ENCODE peak calls at places on chromosomes 5 and 9, in four cellular contexts. B, E, D and I are unnamed samples.

GRCh38 chr9:84940294-84940693 is 270.8 kb downstream of the NTRK2 start:
- DNase-seq in D (no peak), B (no peak), E (no peak), I (no peak)

GRCh38 chr9:71904076-71904475 is 6.9 kb downstream of the ABHD17B start:
- DNase-seq in D (no peak), B (no peak), E (no peak), I (no peak)

GRCh38 chr9:32423371-32423770 is 38.9 kb downstream of the ACO1 start:
- DNase-seq in D (no peak), E (no peak), B (no peak), I (no peak)

GRCh38 chr5:173474881-173475287 is 141.6 kb downstream of the BOD1 start:
- DNase-seq in B (no peak), E (no peak), D (no peak), I (no peak)

GRCh38 chr9:97321681-97322080 is 14.2 kb downstream of the CCDC180 start:
- DNase-seq in B (no peak), E (no peak), D (no peak), I (no peak)

GRCh38 chr9:77188242-77188641 is 10.9 kb downstream of the VPS13A start:
- DNase-seq in D (no peak), B (no peak), E (no peak), I (no peak)

GRCh38 chr9:70418822-70419545 is 4.5 kb upstream of the KLF9 start:
- DNase-seq in B (peak), E (peak), D (peak), I (peak)

GRCh38 chr9:127567898-127568617 is 44.0 kb upstream of the STXBP1 start:
- DNase-seq in E (no peak), D (peak), B (no peak), I (peak)

GRCh38 chr5:65395526-65396155 is 86.1 kb downstream of the ADAMTS6 start:
- DNase-seq in B (no peak), E (no peak), D (no peak), I (no peak)

GRCh38 chr5:56026863-56027300 is 32.1 kb upstream of the IL6ST start:
- DNase-seq in E (peak), D (no peak), B (no peak), I (no peak)

GRCh38 chr5:89457411-89458329 is 574.7 kb upstream of the MEF2C start:
- DNase-seq in B (peak), E (peak), D (no peak), I (no peak)

GRCh38 chr9:89591291-89592200 is 13.3 kb upstream of the GADD45G start:
- DNase-seq in B (no peak), E (no peak), D (no peak), I (no peak)

GRCh38 chr9:74413876-74414275 is 83.3 kb upstream of the RORB start:
- DNase-seq in B (no peak), E (no peak), D (no peak), I (no peak)

DNA sequence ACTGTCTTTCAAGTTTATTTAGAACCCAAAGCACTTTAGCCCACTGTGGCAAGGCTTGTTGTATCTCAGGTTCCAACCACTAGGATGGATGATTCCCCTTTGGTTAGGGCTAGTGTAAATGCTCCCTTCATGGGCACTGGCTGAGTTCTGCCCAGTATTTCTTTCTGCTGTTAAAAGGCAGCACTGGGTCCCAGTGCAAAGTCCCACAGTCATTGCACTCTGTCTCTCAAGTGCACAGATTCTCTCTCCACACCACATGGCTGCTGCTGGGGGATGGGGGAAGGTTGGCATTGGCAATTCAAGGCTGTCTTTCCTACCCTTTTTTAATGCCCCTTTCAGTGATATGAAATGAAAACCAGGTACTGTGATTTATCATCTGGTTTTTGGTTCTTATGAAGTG is 7.2 kb upstream of the NPR3 start:
- DNase-seq in B (no peak), D (no peak), E (no peak), I (no peak)
- H3K4me2 ChIP-seq in B (no peak), D (no peak), E (no peak), I (no peak)

GRCh38 chr5:39400711-39401385 is 23.9 kb downstream of the DAB2 start:
- DNase-seq in D (no peak), B (no peak), E (no peak), I (no peak)
- TF ChIP-seq REST in D (no peak), B (no peak), E (no peak), I (no peak)

GRCh38 chr5:76528547-76529334 is 94.5 kb downstream of the F2RL2 start:
- DNase-seq in B (no peak), D (no peak), E (no peak), I (no peak)
- H3K4me2 ChIP-seq in B (no peak), D (no peak), E (no peak), I (no peak)

GRCh38 chr9:20804476-20805253 is 120.6 kb downstream of the FOCAD start:
- DNase-seq in E (no peak), D (no peak), B (no peak), I (no peak)

GRCh38 chr9:20808002-20808401 is 123.9 kb downstream of the FOCAD start:
- DNase-seq in D (no peak), E (no peak), B (no peak), I (no peak)

DNA sequence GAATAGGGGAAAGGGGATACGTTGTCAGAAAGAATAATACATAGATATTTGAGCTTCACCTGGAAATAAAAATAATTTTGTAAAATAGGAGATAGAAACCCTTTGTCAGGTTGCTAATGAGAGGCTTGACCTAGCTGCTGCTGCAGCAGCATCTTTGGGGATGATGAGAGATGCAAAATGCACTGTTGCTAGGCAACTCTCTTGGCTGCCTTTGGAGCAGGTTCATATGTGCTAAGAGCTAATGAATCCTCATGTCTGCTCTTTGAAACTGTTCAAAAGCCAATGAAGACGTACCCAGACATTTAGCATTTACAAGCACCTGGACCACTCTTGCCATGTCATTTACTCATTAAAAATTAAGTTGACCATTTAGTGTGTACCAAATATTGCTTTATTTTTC is 121.7 kb downstream of the FOCAD start:
- DNase-seq in D (no peak), E (no peak), B (no peak), I (no peak)
- TF ChIP-seq REST in D (no peak), E (no peak), B (no peak), I (no peak)

GRCh38 chr9:93597142-93597706 is 20.8 kb downstream of the PHF2 start:
- DNase-seq in D (no peak), E (no peak), B (no peak), I (no peak)
- H3K4me2 ChIP-seq in D (no peak), E (no peak), B (no peak), I (no peak)

GRCh38 chr9:125241000-125241862 is at the start of gene HSPA5:
- DNase-seq in B (peak), E (peak), D (peak), I (peak)
- TF ChIP-seq REST in B (no peak), E (peak), D (peak), I (no peak)

DNA sequence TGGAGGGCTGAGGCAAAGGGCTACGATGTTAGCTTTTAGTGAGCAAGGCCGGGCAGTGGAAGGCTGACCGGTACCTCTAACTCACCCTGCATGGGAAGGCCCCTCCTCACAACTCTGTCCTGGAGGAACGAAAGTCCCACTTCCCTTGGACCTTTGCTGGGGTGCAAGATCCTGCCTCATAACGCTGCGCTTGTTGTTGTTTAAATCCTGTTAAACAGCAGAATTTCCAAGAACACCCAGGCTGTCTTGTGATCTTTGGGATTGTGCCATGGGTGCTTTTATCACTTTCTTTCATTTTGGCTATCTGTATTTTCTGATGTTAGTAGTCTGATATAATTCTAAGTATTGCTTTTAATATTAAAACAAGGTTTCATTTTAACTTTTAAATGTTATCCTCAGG is 75.2 kb downstream of the NREP start:
- DNase-seq in B (no peak), D (no peak), E (no peak), I (no peak)
- H3K4me2 ChIP-seq in B (no peak), D (peak), E (peak), I (no peak)

DNA sequence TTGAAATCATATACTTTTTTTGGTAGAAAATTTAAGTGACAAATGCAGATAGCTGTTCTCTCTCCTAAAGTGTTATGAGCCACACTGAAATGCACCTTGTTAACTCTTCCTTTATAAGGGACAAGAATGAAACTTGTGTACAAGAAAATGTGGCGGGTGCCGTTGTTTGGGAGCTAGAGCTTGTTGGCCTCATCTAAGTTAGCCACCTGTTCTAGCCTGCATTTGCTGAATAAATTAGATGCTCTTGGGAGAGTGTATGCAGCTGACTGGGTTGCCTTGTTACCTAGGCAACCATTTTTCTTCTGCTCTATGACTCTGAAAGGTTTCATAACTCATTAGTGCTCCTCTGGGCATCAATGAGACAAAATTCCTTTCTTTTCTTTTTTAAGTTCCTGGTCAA is 174.3 kb downstream of the TAF11L14 start:
- DNase-seq in D (no peak), E (no peak), B (no peak), I (no peak)
- TF ChIP-seq REST in D (no peak), E (no peak), B (no peak), I (no peak)

GRCh38 chr5:966345-966710 is 42.3 kb upstream of the NKD2 start:
- DNase-seq in B (no peak), D (no peak), E (no peak), I (no peak)
- H3K4me2 ChIP-seq in B (no peak), D (no peak), E (no peak), I (no peak)

GRCh38 chr5:162699361-162699760 is 631.8 kb downstream of the GABRG2 start:
- DNase-seq in D (no peak), B (no peak), E (no peak), I (no peak)

GRCh38 chr5:162703914-162704313 is 636.3 kb downstream of the GABRG2 start:
- DNase-seq in E (no peak), D (no peak), B (no peak), I (peak)
- TF ChIP-seq REST in E (no peak), D (peak), B (peak), I (peak)